ENCODE peak calls at places on chromosomes 12 and 14, in nine cellular contexts. G is lower leg skin; C is neural crest cell; B is astrocyte; M is NB4; O is astrocyte of the spinal cord; N is natural killer cell; H is CD4-positive, alpha-beta T cell; F is CD8-positive, alpha-beta T cell. L is an unnamed sample.

GRCh38 chr14:93952829-93953228 is 23.5 kb downstream of the ASB2 start:
- DNase-seq in O (no peak), C (no peak), H (no peak), B (no peak), M (no peak), G (no peak), N (no peak), F (no peak), L (no peak)

GRCh38 chr12:50581226-50582184 is 76.7 kb downstream of the DIP2B start:
- DNase-seq in N (no peak), F (no peak), G (no peak), B (peak), O (peak), H (no peak), M (no peak), C (no peak), L (peak)

GRCh38 chr14:53180272-53181221 is 27.4 kb upstream of the DDHD1 start:
- DNase-seq in H (peak), G (no peak), O (peak), C (peak), B (no peak), M (no peak), F (no peak), N (no peak), L (peak)

GRCh38 chr12:91506461-91506860 is 323.8 kb upstream of the DCN start:
- DNase-seq in H (no peak), M (no peak), N (no peak), B (no peak), F (no peak), C (no peak), O (no peak), G (no peak), L (no peak)

GRCh38 chr12:132946507-132946820 is 9.6 kb downstream of the ZNF605 start:
- DNase-seq in G (no peak), O (no peak), C (no peak), M (no peak), B (no peak), F (no peak), N (no peak), H (no peak), L (no peak)

GRCh38 chr12:98861232-98861631 is 216.1 kb downstream of the APAF1 start:
- DNase-seq in N (no peak), B (no peak), C (no peak), G (no peak), M (no peak), F (no peak), O (no peak), H (no peak), L (no peak)

GRCh38 chr12:116996058-116996457 is 85.3 kb downstream of the FBXW8 start:
- DNase-seq in B (no peak), G (no peak), H (no peak), F (no peak), N (no peak), C (no peak), M (no peak), O (no peak), L (no peak)

GRCh38 chr12:76690916-76691700 is 72.8 kb upstream of the ZDHHC17 start:
- DNase-seq in O (no peak), M (no peak), N (no peak), G (no peak), B (peak), H (no peak), C (no peak), F (no peak), L (peak)

GRCh38 chr12:4445156-4446020 is at the start of gene FGF6:
- DNase-seq in O (no peak), H (no peak), C (no peak), N (no peak), F (no peak), B (no peak), G (peak), M (no peak), L (no peak)

GRCh38 chr12:105418232-105418631 is 87.7 kb downstream of the C12orf75 start:
- DNase-seq in G (no peak), F (no peak), N (no peak), M (no peak), B (peak), O (peak), C (no peak), H (no peak), L (peak)

GRCh38 chr12:83093426-83093825 is 406.7 kb downstream of the TMTC2 start:
- DNase-seq in G (no peak), B (no peak), O (no peak), M (no peak), N (no peak), C (no peak), H (no peak), F (no peak), L (no peak)

GRCh38 chr14:101876539-101876938 is 87.8 kb upstream of the DYNC1H1 start:
- DNase-seq in O (no peak), G (peak), F (peak), C (no peak), B (no peak), H (peak), M (peak), N (peak), L (peak)

GRCh38 chr14:66379116-66379515 is 107.1 kb upstream of the CCDC196 start:
- DNase-seq in G (no peak), F (no peak), C (no peak), B (peak), M (no peak), H (no peak), N (no peak), O (peak), L (no peak)

GRCh38 chr14:68564826-68565760 is 227.8 kb downstream of the ZFP36L1 start:
- DNase-seq in F (no peak), O (no peak), N (no peak), G (peak), H (no peak), C (no peak), B (peak), M (no peak), L (peak)

GRCh38 chr14:69387311-69387710 is 10.8 kb downstream of the ERH start:
- DNase-seq in O (peak), B (no peak), G (no peak), C (no peak), M (no peak), F (no peak), N (no peak), H (no peak), L (peak)

GRCh38 chr12:69331846-69332684 is 16.1 kb upstream of the LYZ start:
- DNase-seq in M (no peak), G (no peak), N (no peak), O (no peak), C (no peak), F (no peak), B (no peak), H (no peak), L (no peak)

GRCh38 chr12:127552838-127553237 is 714.1 kb upstream of the TMEM132C start:
- DNase-seq in N (no peak), B (no peak), F (no peak), M (no peak), H (no peak), O (no peak), G (no peak), C (no peak), L (no peak)

GRCh38 chr12:96248532-96248931 is 54.4 kb downstream of the ELK3 start:
- DNase-seq in G (no peak), H (no peak), B (no peak), N (no peak), M (no peak), F (no peak), O (no peak), C (no peak), L (no peak)

GRCh38 chr12:15532364-15532977 is 210.2 kb downstream of the PTPRO start:
- DNase-seq in O (peak), M (peak), G (no peak), N (no peak), B (peak), C (no peak), F (peak), H (peak), L (peak)

GRCh38 chr12:6314776-6315175 is 4.3 kb downstream of the PLEKHG6 start:
- DNase-seq in O (no peak), C (no peak), F (no peak), H (no peak), N (no peak), G (no peak), M (no peak), B (no peak), L (no peak)

GRCh38 chr14:78358631-78359030 is 188.5 kb downstream of the NRXN3 start:
- DNase-seq in H (no peak), N (no peak), M (no peak), G (no peak), O (no peak), B (no peak), C (no peak), F (no peak), L (no peak)

GRCh38 chr12:121766290-121767039 is 27.0 kb downstream of the RHOF start:
- DNase-seq in F (no peak), O (no peak), M (peak), H (no peak), G (no peak), B (no peak), N (no peak), C (no peak), L (peak)

GRCh38 chr14:52694761-52695480 is 437 bp downstream of the ERO1A start:
- DNase-seq in B (peak), G (no peak), N (peak), M (peak), O (peak), H (peak), F (peak), C (no peak), L (peak)

GRCh38 chr14:32706672-32707071 is 232.0 kb upstream of the NPAS3 start:
- DNase-seq in H (no peak), N (no peak), M (no peak), G (no peak), F (no peak), C (no peak), O (no peak), B (no peak), L (no peak)

GRCh38 chr12:118417942-118418341 is 41.6 kb downstream of the SUDS3 start:
- DNase-seq in B (no peak), O (no peak), H (no peak), C (no peak), M (no peak), N (no peak), F (no peak), G (no peak), L (no peak)

GRCh38 chr12:106984588-106985137 is 2.3 kb downstream of the MTERF2 start:
- DNase-seq in H (no peak), F (no peak), N (no peak), B (no peak), C (no peak), M (no peak), G (no peak), O (no peak), L (no peak)

GRCh38 chr12:68476786-68477185 is 133.9 kb upstream of the RAP1B start:
- DNase-seq in M (no peak), G (no peak), B (no peak), N (no peak), C (no peak), H (no peak), O (no peak), F (no peak), L (no peak)

GRCh38 chr12:27185234-27186045 is 58.6 kb upstream of the STK38L start:
- DNase-seq in N (no peak), G (no peak), C (no peak), H (peak), M (no peak), O (peak), F (no peak), B (peak), L (peak)

GRCh38 chr14:61326847-61327246 is 5.5 kb downstream of the PRKCH start:
- DNase-seq in C (no peak), M (no peak), B (no peak), G (peak), O (peak), F (no peak), N (no peak), H (no peak), L (peak)

GRCh38 chr12:65803253-65803652 is 21.0 kb upstream of the HMGA2 start:
- DNase-seq in G (no peak), B (no peak), C (no peak), H (no peak), N (no peak), M (no peak), O (no peak), F (no peak), L (no peak)

GRCh38 chr14:55123101-55123500 is 6.0 kb upstream of the LGALS3 start:
- DNase-seq in N (no peak), C (no peak), O (peak), B (peak), H (no peak), F (no peak), G (no peak), M (no peak), L (peak)

GRCh38 chr14:73602994-73603393 is 9.3 kb upstream of the ACOT6 start:
- DNase-seq in G (no peak), C (no peak), N (no peak), O (no peak), H (no peak), M (no peak), F (no peak), B (no peak), L (no peak)

GRCh38 chr12:19712041-19712440 is 272.7 kb downstream of the AEBP2 start:
- DNase-seq in F (no peak), G (no peak), B (peak), M (peak), O (peak), C (no peak), H (no peak), N (no peak), L (peak)

GRCh38 chr12:90683871-90684270 is 271.1 kb downstream of the CCER1 start:
- DNase-seq in N (no peak), G (no peak), O (no peak), H (no peak), B (no peak), F (no peak), M (peak), C (no peak), L (no peak)

GRCh38 chr12:81573228-81573627 is 185.9 kb downstream of the PPFIA2 start:
- DNase-seq in C (no peak), G (no peak), O (peak), H (no peak), M (no peak), F (no peak), B (peak), N (no peak), L (peak)
- TF ChIP-seq CTCF in C (no peak), G (no peak), O (no peak), H (no peak), M (no peak), F (no peak), B (no peak), N (no peak), L (no peak)

GRCh38 chr12:119679081-119679480 is 11.1 kb downstream of the PRKAB1 start:
- DNase-seq in M (no peak), G (no peak), F (no peak), H (no peak), N (no peak), O (peak), B (no peak), C (no peak), L (peak)

GRCh38 chr12:119674560-119674959 is 6.6 kb downstream of the PRKAB1 start:
- DNase-seq in G (no peak), O (no peak), F (no peak), B (no peak), N (no peak), C (no peak), M (no peak), H (no peak), L (no peak)

GRCh38 chr12:119678459-119678858 is 10.5 kb downstream of the PRKAB1 start:
- DNase-seq in N (no peak), C (no peak), B (peak), M (no peak), O (no peak), H (no peak), F (no peak), G (no peak), L (no peak)

GRCh38 chr12:119676022-119676421 is 8.1 kb downstream of the PRKAB1 start:
- DNase-seq in C (no peak), F (no peak), O (no peak), B (no peak), N (no peak), H (no peak), G (no peak), M (no peak), L (no peak)

GRCh38 chr12:119676573-119676972 is 8.6 kb downstream of the PRKAB1 start:
- DNase-seq in N (no peak), B (no peak), G (no peak), M (no peak), F (no peak), O (no peak), C (no peak), H (no peak), L (no peak)
- TF ChIP-seq CTCF in N (no peak), B (no peak), G (no peak), M (no peak), F (no peak), O (no peak), C (no peak), H (no peak), L (no peak)

GRCh38 chr14:100615736-100616695 is 28.8 kb upstream of the BEGAIN start:
- DNase-seq in G (peak), N (no peak), H (no peak), B (no peak), O (no peak), C (no peak), M (no peak), F (no peak), L (no peak)
- TF ChIP-seq CTCF in G (no peak), N (no peak), H (no peak), B (no peak), O (no peak), C (no peak), M (no peak), F (no peak), L (no peak)

GRCh38 chr12:93002278-93003054 is 73.4 kb upstream of the EEA1 start:
- DNase-seq in G (no peak), F (no peak), O (peak), N (no peak), H (no peak), C (no peak), B (peak), M (no peak), L (peak)

GRCh38 chr12:92995258-92995905 is 66.3 kb upstream of the EEA1 start:
- DNase-seq in G (no peak), C (no peak), F (no peak), M (no peak), B (no peak), N (no peak), H (no peak), O (no peak), L (no peak)

GRCh38 chr12:93003540-93004239 is 74.6 kb upstream of the EEA1 start:
- DNase-seq in F (no peak), B (no peak), N (no peak), G (no peak), O (no peak), H (no peak), M (no peak), C (no peak), L (no peak)

GRCh38 chr12:93001407-93001806 is 72.3 kb upstream of the EEA1 start:
- DNase-seq in H (no peak), F (no peak), N (no peak), B (no peak), O (no peak), M (no peak), C (no peak), G (no peak), L (no peak)

GRCh38 chr12:93000026-93000425 is 70.9 kb upstream of the EEA1 start:
- DNase-seq in G (no peak), M (no peak), F (no peak), O (no peak), H (no peak), B (no peak), C (no peak), N (no peak), L (no peak)
- TF ChIP-seq CTCF in G (no peak), M (no peak), F (no peak), O (no peak), H (no peak), B (no peak), C (no peak), N (no peak), L (no peak)

GRCh38 chr12:2376855-2377657 is 324.3 kb downstream of the CACNA1C start:
- DNase-seq in N (no peak), M (no peak), O (no peak), G (no peak), B (no peak), H (no peak), C (no peak), F (no peak), L (no peak)
- TF ChIP-seq CTCF in N (no peak), M (no peak), O (no peak), G (no peak), B (no peak), H (no peak), C (no peak), F (no peak), L (no peak)

GRCh38 chr14:50855558-50855957 is 16.3 kb upstream of the ABHD12B start:
- DNase-seq in F (no peak), H (no peak), N (no peak), O (no peak), C (no peak), G (no peak), B (no peak), M (no peak), L (peak)
- TF ChIP-seq CTCF in F (no peak), H (no peak), N (no peak), O (no peak), C (no peak), G (no peak), B (no peak), M (no peak), L (peak)

GRCh38 chr12:110109037-110109836 is 14.9 kb upstream of the IFT81 start:
- DNase-seq in C (no peak), G (peak), B (peak), N (no peak), O (peak), H (no peak), M (peak), F (no peak), L (peak)
- TF ChIP-seq CTCF in C (no peak), G (no peak), B (no peak), N (no peak), O (no peak), H (no peak), M (no peak), F (no peak), L (no peak)

DNA sequence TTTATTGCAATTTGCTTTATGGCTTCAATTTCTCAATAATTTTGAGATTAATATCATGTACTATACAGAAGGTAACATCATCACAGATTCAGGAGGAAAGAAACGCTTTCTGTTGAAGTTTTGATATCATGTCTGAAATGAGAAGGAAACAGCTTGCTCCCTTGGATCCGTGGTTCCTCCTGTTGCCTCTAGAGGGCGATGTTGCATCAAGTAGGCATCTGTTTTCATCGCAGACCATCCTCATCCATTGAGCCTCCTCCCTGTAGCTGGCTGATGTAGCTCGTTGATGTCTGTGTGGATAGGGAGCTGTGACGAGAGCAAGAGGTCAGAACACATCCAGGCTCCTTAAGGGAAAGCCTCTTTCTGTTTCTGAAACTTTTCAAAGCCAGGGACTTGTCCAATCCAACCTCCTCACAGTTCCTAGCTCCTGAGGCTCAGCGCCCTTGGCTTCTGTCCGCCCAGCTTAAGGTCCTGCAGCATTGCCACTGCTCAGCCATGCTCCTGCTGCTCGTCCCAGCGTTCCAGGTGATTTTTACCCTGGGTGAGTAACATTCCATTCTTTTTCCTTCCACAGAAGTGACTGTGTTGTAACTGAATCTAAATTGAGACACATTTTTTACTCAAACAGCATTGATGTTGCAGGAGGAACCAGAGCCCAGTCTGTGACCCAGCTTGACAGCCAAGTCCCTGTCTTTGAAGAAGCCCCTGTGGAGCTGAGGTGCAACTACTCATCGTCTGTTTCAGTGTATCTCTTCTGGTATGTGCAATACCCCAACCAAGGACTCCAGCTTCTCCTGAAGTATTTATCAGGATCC is 304.8 kb upstream of the OR4E1 start:
- DNase-seq in C (peak), M (peak), N (peak), G (no peak), O (peak), B (no peak), F (peak), H (peak), L (peak)
- TF ChIP-seq CTCF in C (peak), M (peak), N (peak), G (no peak), O (peak), B (peak), F (peak), H (peak), L (peak)

DNA sequence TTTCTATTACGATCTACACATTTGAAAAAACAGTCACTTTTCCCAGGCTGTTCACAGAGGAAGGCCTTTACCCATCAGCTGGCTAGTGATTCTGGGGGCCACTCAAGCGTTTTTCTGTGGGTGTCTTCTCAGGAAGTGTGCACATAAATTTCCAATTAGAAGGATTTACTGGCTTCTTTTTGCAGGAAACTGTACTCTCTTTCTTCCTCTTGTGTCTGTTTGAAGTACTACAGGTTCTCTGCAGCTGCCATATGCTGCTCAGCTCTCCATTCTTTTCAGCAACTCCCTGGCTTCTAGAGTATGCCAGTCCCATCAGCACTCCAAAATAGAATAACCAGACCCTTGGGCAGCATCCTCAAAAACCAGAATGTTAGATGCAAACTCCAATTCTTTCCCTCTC is 110.4 kb upstream of the NAV3 start:
- DNase-seq in F (no peak), G (no peak), O (no peak), H (no peak), N (no peak), B (no peak), C (no peak), M (no peak), L (peak)
- TF ChIP-seq CTCF in F (no peak), G (no peak), O (no peak), H (no peak), N (no peak), B (no peak), C (peak), M (no peak), L (peak)

GRCh38 chr12:56644654-56645053 is 1.1 kb downstream of the ATP5F1B start:
- DNase-seq in M (no peak), B (no peak), H (no peak), N (no peak), G (no peak), F (no peak), O (peak), C (no peak), L (peak)

GRCh38 chr12:56645201-56645716 is 525 bp downstream of the ATP5F1B start:
- DNase-seq in H (no peak), G (no peak), M (peak), N (no peak), B (no peak), F (no peak), C (no peak), O (peak), L (no peak)

GRCh38 chr12:56645717-56646446 is at the start of gene ATP5F1B:
- DNase-seq in B (peak), F (peak), C (peak), O (peak), M (peak), N (peak), H (peak), G (peak), L (peak)
- TF ChIP-seq CTCF in B (no peak), F (no peak), C (no peak), O (no peak), M (no peak), N (no peak), H (no peak), G (no peak), L (no peak)